ENCODE peak calls at places on chromosomes 12 and 14, in six cellular contexts. One of them, this sample, is unnamed.

GRCh38 chr14:93113678-93114067 is 2.1 kb downstream of the ITPK1 start:
- DNase-seq in NCI-H526 treated with DMSO at 0.1 percent for 48 hours: peak; percentile 56
- DNase-seq in osteoblast: peak; percentile 66
- DNase-seq in T follicular helper cell: no peak
- DNase-seq in HEK293T: no peak
- DNase-seq in HuH-7.5: no peak
- DNase-seq in this sample: no peak

GRCh38 chr12:52007158-52007921 is 594 bp downstream of the TAMALIN start:
- DNase-seq in HEK293T: no peak
- DNase-seq in osteoblast: peak; percentile 81
- DNase-seq in T follicular helper cell: peak; percentile 41
- DNase-seq in HuH-7.5: no peak
- DNase-seq in NCI-H526 treated with DMSO at 0.1 percent for 48 hours: no peak
- DNase-seq in this sample: no peak

GRCh38 chr12:21606175-21606574 is 1.5 kb upstream of the GYS2 start:
- DNase-seq in T follicular helper cell: no peak
- DNase-seq in osteoblast: no peak
- DNase-seq in HuH-7.5: no peak
- DNase-seq in HEK293T: no peak
- DNase-seq in NCI-H526 treated with DMSO at 0.1 percent for 48 hours: no peak
- DNase-seq in this sample: no peak

GRCh38 chr12:59911516-59911915 is 315.7 kb downstream of the SLC16A7 start:
- DNase-seq in NCI-H526 treated with DMSO at 0.1 percent for 48 hours: no peak
- DNase-seq in T follicular helper cell: no peak
- DNase-seq in HuH-7.5: no peak
- DNase-seq in HEK293T: no peak
- DNase-seq in osteoblast: no peak
- DNase-seq in this sample: no peak

GRCh38 chr12:49615725-49616124 is 7.6 kb upstream of the PRPF40B start:
- DNase-seq in NCI-H526 treated with DMSO at 0.1 percent for 48 hours: no peak
- DNase-seq in T follicular helper cell: no peak
- DNase-seq in HuH-7.5: no peak
- DNase-seq in osteoblast: no peak
- DNase-seq in HEK293T: no peak
- DNase-seq in this sample: no peak

GRCh38 chr14:23034498-23035302 is at the start of gene PSMB5:
- DNase-seq in T follicular helper cell: peak; percentile 81
- DNase-seq in NCI-H526 treated with DMSO at 0.1 percent for 48 hours: no peak
- DNase-seq in HEK293T: peak; percentile 92
- DNase-seq in HuH-7.5: peak; percentile 96
- DNase-seq in osteoblast: peak; percentile 96
- DNase-seq in this sample: peak; percentile 93

GRCh38 chr12:5269846-5270245 is 162.1 kb upstream of the NTF3 start:
- DNase-seq in HEK293T: no peak
- DNase-seq in NCI-H526 treated with DMSO at 0.1 percent for 48 hours: no peak
- DNase-seq in osteoblast: no peak
- DNase-seq in T follicular helper cell: no peak
- DNase-seq in HuH-7.5: no peak
- DNase-seq in this sample: no peak

GRCh38 chr14:54106802-54107377 is 150.3 kb upstream of the BMP4 start:
- DNase-seq in osteoblast: peak; percentile 27
- DNase-seq in NCI-H526 treated with DMSO at 0.1 percent for 48 hours: no peak
- DNase-seq in T follicular helper cell: no peak
- DNase-seq in HuH-7.5: no peak
- DNase-seq in HEK293T: no peak
- DNase-seq in this sample: no peak

GRCh38 chr12:96890331-96890730 is 16.7 kb upstream of the NEDD1 start:
- DNase-seq in HuH-7.5: no peak
- DNase-seq in osteoblast: no peak
- DNase-seq in HEK293T: no peak
- DNase-seq in NCI-H526 treated with DMSO at 0.1 percent for 48 hours: no peak
- DNase-seq in T follicular helper cell: no peak
- DNase-seq in this sample: no peak

GRCh38 chr12:11535127-11535526 is 114.3 kb upstream of the ETV6 start:
- DNase-seq in HEK293T: no peak
- DNase-seq in T follicular helper cell: no peak
- DNase-seq in NCI-H526 treated with DMSO at 0.1 percent for 48 hours: no peak
- DNase-seq in HuH-7.5: no peak
- DNase-seq in osteoblast: no peak
- DNase-seq in this sample: no peak

GRCh38 chr12:108214486-108214885 is 85.4 kb downstream of the WSCD2 start:
- DNase-seq in HuH-7.5: peak; percentile 44
- DNase-seq in osteoblast: no peak
- DNase-seq in HEK293T: peak; percentile 38
- DNase-seq in T follicular helper cell: no peak
- DNase-seq in NCI-H526 treated with DMSO at 0.1 percent for 48 hours: no peak
- DNase-seq in this sample: no peak

GRCh38 chr14:22266141-22266442 is 322.9 kb downstream of the DAD1 start:
- DNase-seq in osteoblast: no peak
- DNase-seq in T follicular helper cell: no peak
- DNase-seq in HEK293T: no peak
- DNase-seq in HuH-7.5: no peak
- DNase-seq in NCI-H526 treated with DMSO at 0.1 percent for 48 hours: no peak
- DNase-seq in this sample: no peak

GRCh38 chr14:50110323-50111037 is 5.9 kb downstream of the VCPKMT start:
- DNase-seq in NCI-H526 treated with DMSO at 0.1 percent for 48 hours: no peak
- DNase-seq in HEK293T: no peak
- DNase-seq in HuH-7.5: no peak
- DNase-seq in T follicular helper cell: no peak
- DNase-seq in osteoblast: no peak
- DNase-seq in this sample: no peak

GRCh38 chr12:5586201-5586600 is 154.3 kb downstream of the NTF3 start:
- DNase-seq in HEK293T: no peak
- DNase-seq in T follicular helper cell: no peak
- DNase-seq in osteoblast: no peak
- DNase-seq in HuH-7.5: no peak
- DNase-seq in NCI-H526 treated with DMSO at 0.1 percent for 48 hours: no peak
- DNase-seq in this sample: no peak

GRCh38 chr12:107169200-107169599 is 75.9 kb upstream of the CRY1 start:
- DNase-seq in HEK293T: no peak
- DNase-seq in HuH-7.5: no peak
- DNase-seq in NCI-H526 treated with DMSO at 0.1 percent for 48 hours: no peak
- DNase-seq in T follicular helper cell: no peak
- DNase-seq in osteoblast: no peak
- DNase-seq in this sample: no peak

GRCh38 chr12:10220398-10221077 is 7.9 kb downstream of the GABARAPL1 start:
- DNase-seq in HEK293T: no peak
- DNase-seq in NCI-H526 treated with DMSO at 0.1 percent for 48 hours: no peak
- DNase-seq in HuH-7.5: peak; percentile 23
- DNase-seq in osteoblast: peak; percentile 88
- DNase-seq in T follicular helper cell: no peak
- DNase-seq in this sample: no peak

GRCh38 chr14:79293482-79293881 is 917.8 kb downstream of the DIO2 start:
- DNase-seq in T follicular helper cell: no peak
- DNase-seq in HEK293T: no peak
- DNase-seq in NCI-H526 treated with DMSO at 0.1 percent for 48 hours: no peak
- DNase-seq in osteoblast: no peak
- DNase-seq in HuH-7.5: no peak
- DNase-seq in this sample: no peak

GRCh38 chr14:87667661-87668060 is 325.3 kb downstream of the GALC start:
- DNase-seq in HEK293T: no peak
- DNase-seq in NCI-H526 treated with DMSO at 0.1 percent for 48 hours: no peak
- DNase-seq in osteoblast: no peak
- DNase-seq in T follicular helper cell: no peak
- DNase-seq in HuH-7.5: no peak
- DNase-seq in this sample: no peak

GRCh38 chr14:106631886-106632285 is 1105.5 kb downstream of the TMEM121 start:
- DNase-seq in T follicular helper cell: no peak
- DNase-seq in NCI-H526 treated with DMSO at 0.1 percent for 48 hours: no peak
- DNase-seq in HuH-7.5: no peak
- DNase-seq in HEK293T: no peak
- DNase-seq in osteoblast: no peak
- DNase-seq in this sample: no peak

This sample was measured in epithelial cell of proximal tubule.